ENCODE peak calls at places on chromosomes 4 and X, in five cellular contexts. J, P, H, D and R are unnamed samples.

GRCh38 chr4:79364048-79364447 is 38.2 kb upstream of the NAA11 start:
- DNase-seq in J (no peak), P (no peak), H (no peak), D (no peak), R (no peak)

GRCh38 chr4:112288455-112288854 is 2.8 kb upstream of the TIFA start:
- DNase-seq in J (no peak), P (no peak), H (no peak), D (no peak), R (no peak)

GRCh38 chr4:26899991-26900390 is 39.4 kb downstream of the STIM2 start:
- DNase-seq in J (no peak), P (no peak), H (peak), D (no peak), R (no peak)

GRCh38 chr4:182928061-182928460 is 10.9 kb upstream of the DCTD start:
- DNase-seq in J (no peak), P (no peak), H (peak), D (no peak), R (no peak)

GRCh38 chr4:117491531-117491930 is 406.2 kb upstream of the TRAM1L1 start:
- DNase-seq in J (no peak), P (no peak), H (no peak), D (no peak), R (no peak)

GRCh38 chrX:74449937-74450330 is 28.6 kb downstream of the SLC16A2 start:
- DNase-seq in J (no peak), P (no peak), H (no peak), D (no peak), R (no peak)

GRCh38 chr4:153151535-153152452 is 52.4 kb upstream of the TRIM2 start:
- DNase-seq in J (peak), P (no peak), H (no peak), D (no peak), R (peak)

GRCh38 chr4:25903905-25904747 is 9.9 kb upstream of the SMIM20 start:
- DNase-seq in J (no peak), P (no peak), H (no peak), D (no peak), R (no peak)

GRCh38 chrX:132092439-132093065 is 35.3 kb downstream of the FRMD7 start:
- DNase-seq in J (peak), P (peak), H (peak), D (peak), R (peak)

GRCh38 chr4:140156529-140157171 is 2.7 kb upstream of the MAML3 start:
- DNase-seq in J (no peak), P (peak), H (no peak), D (no peak), R (no peak)

GRCh38 chr4:88456757-88457306 is at the start of gene HERC5:
- DNase-seq in J (peak), P (peak), H (peak), D (peak), R (peak)

GRCh38 chrX:111244238-111244750 is 26.0 kb downstream of the CAPN6 start:
- DNase-seq in J (peak), P (no peak), H (peak), D (peak), R (peak)

GRCh38 chrX:13272426-13272825 is 47.4 kb downstream of the ATXN3L start:
- DNase-seq in J (no peak), P (no peak), H (no peak), D (no peak), R (no peak)

GRCh38 chrX:46561931-46562721 is 11.4 kb upstream of the CHST7 start:
- DNase-seq in J (no peak), P (peak), H (no peak), D (no peak), R (no peak)

GRCh38 chr4:41215155-41215554 is 813 bp upstream of the APBB2 start:
- DNase-seq in J (no peak), P (no peak), H (no peak), D (no peak), R (peak)

GRCh38 chr4:174222266-174222872 is 61.1 kb downstream of the FBXO8 start:
- DNase-seq in J (peak), P (no peak), H (peak), D (peak), R (no peak)

GRCh38 chr4:16136321-16136720 is 52.5 kb upstream of the PROM1 start:
- DNase-seq in J (no peak), P (no peak), H (no peak), D (no peak), R (no peak)

GRCh38 chr4:8762951-8763735 is 108.5 kb downstream of the HMX1 start:
- DNase-seq in J (no peak), P (no peak), H (no peak), D (no peak), R (no peak)

GRCh38 chrX:47358387-47359065 is 11.9 kb upstream of the ZNF157 start:
- DNase-seq in J (no peak), P (no peak), H (no peak), D (no peak), R (no peak)

GRCh38 chrX:18927558-18927957 is 56.4 kb downstream of the PHKA2 start:
- DNase-seq in J (no peak), P (no peak), H (no peak), D (no peak), R (no peak)

GRCh38 chrX:11597479-11597878 is 68.2 kb downstream of the ARHGAP6 start:
- DNase-seq in J (no peak), P (no peak), H (no peak), D (no peak), R (no peak)

GRCh38 chr4:10701702-10702460 is 17.3 kb upstream of the CLNK start:
- DNase-seq in J (no peak), P (no peak), H (no peak), D (no peak), R (no peak)

GRCh38 chr4:8392591-8393190 is 47.8 kb downstream of the ACOX3 start:
- DNase-seq in J (no peak), P (no peak), H (no peak), D (no peak), R (no peak)

GRCh38 chrX:17738737-17739535 is 1.6 kb downstream of the SCML1 start:
- DNase-seq in J (no peak), P (peak), H (no peak), D (no peak), R (no peak)

GRCh38 chrX:65688403-65688881 is 21.0 kb downstream of the MSN start:
- DNase-seq in J (no peak), P (peak), H (no peak), D (no peak), R (no peak)

GRCh38 chrX:13903405-13903804 is 86.5 kb upstream of the GPM6B start:
- DNase-seq in J (no peak), P (no peak), H (no peak), D (no peak), R (no peak)

GRCh38 chr4:125316781-125317525 is 2.2 kb downstream of the FAT4 start:
- DNase-seq in J (no peak), P (no peak), H (no peak), D (no peak), R (peak)

GRCh38 chr4:64584981-64585557 is 175.8 kb upstream of the TECRL start:
- DNase-seq in J (peak), P (no peak), H (peak), D (peak), R (peak)

GRCh38 chrX:42143866-42144592 is 220.7 kb upstream of the CASK start:
- DNase-seq in J (peak), P (no peak), H (peak), D (no peak), R (no peak)

GRCh38 chr4:150389896-150390530 is 191.9 kb upstream of the MAB21L2 start:
- DNase-seq in J (no peak), P (no peak), H (no peak), D (no peak), R (no peak)

GRCh38 chr4:150394046-150394445 is 187.9 kb upstream of the MAB21L2 start:
- DNase-seq in J (no peak), P (no peak), H (no peak), D (no peak), R (no peak)

GRCh38 chr4:150387983-150388382 is 194.0 kb upstream of the MAB21L2 start:
- DNase-seq in J (no peak), P (no peak), H (no peak), D (no peak), R (no peak)

GRCh38 chr4:150391052-150391451 is 190.9 kb upstream of the MAB21L2 start:
- DNase-seq in J (no peak), P (no peak), H (no peak), D (no peak), R (no peak)

GRCh38 chr4:150390531-150390910 is 191.4 kb upstream of the MAB21L2 start:
- DNase-seq in J (no peak), P (no peak), H (no peak), D (no peak), R (no peak)
- TF ChIP-seq FOXM1 in J (no peak), P (no peak), H (no peak), D (no peak), R (no peak)

DNA sequence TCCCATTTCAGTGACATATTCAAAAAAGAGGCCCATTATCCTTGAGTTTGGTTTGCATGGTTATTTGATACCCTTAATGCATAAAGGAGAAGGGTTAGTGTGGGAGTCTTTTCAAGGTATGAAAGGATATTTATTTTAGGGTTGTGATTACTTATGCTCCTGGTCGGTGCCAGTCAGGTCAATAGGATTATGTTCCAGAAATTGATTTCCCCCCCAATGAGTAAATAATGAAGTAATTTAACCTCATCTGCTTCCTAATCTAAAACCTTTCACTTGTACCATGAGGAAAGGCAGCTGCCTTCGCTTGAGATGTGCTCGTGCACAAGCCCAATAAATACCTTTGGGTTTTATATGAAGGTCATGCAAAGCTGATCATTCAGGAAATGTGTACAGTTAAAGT is 55.0 kb upstream of the NR0B1 start:
- DNase-seq in J (no peak), P (no peak), H (no peak), D (no peak), R (no peak)
- TF ChIP-seq FOXM1 in J (no peak), P (no peak), H (no peak), D (no peak), R (no peak)

DNA sequence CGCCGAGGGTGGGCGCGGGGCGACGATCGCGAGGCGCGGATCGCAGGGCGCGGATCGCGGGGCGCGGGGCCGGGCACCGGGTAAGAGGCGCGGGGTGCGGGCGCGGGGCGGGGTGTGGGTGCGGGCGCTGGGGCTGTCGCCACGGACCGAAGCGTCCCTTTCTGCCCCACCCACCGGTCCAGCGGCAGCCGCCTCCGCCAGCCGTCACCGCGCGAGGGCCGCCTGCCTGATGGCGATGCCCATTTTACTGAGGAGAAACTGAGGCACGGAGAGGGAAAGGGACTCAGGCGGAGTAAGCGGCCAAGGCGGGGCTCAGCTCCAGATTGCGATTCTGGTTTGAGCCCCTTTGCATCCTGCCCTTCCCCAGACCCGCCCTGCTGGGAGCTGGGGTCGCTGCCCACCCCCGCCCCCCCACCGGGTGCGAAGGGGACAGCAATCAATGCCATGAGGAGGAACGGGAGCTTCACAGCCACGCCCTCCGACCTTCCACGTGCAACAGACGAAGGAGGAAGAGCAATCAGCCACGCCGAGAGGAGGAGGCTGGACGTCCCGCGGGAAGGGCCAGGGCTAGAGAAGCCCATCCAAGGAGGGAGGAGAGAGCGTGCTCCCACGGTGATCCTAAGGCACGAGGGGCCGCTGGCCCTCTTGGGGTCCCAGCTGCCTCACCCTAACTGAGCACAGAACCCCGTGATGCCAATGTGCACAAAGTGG is 10.9 kb upstream of the MAN2B2 start:
- DNase-seq in J (no peak), P (no peak), H (no peak), D (no peak), R (no peak)
- TF ChIP-seq FOXM1 in J (no peak), P (no peak), H (no peak), D (no peak), R (no peak)

DNA sequence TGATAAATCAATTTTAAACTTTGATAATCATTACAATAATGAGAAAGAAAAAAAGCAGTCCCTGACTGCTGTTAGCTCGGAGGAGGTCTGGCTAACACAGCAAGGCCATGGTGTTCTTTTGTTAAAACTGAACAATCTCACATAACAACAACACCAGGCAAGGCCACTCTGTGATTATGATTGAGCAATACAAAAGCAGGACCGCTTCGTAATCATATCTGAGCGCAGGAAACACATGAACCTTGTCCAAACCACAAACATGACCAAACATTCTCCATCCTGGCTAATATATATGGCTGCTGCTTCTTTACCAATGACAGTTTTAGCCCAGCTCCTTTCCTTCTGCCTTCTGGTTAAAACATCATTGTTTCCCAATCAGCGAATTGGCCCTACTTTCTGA is 76.8 kb upstream of the DDX53 start:
- DNase-seq in J (no peak), P (no peak), H (no peak), D (no peak), R (no peak)
- TF ChIP-seq FOXM1 in J (no peak), P (no peak), H (no peak), D (no peak), R (no peak)

GRCh38 chr4:77076889-77077635 is 1.3 kb upstream of the CCNI start:
- DNase-seq in J (no peak), P (no peak), H (no peak), D (no peak), R (no peak)

GRCh38 chr4:77075869-77076801 is at the start of gene CCNI:
- DNase-seq in J (peak), P (peak), H (peak), D (peak), R (peak)

GRCh38 chr4:77073981-77074865 is 1.6 kb downstream of the CCNI start:
- DNase-seq in J (no peak), P (no peak), H (peak), D (no peak), R (peak)

GRCh38 chr4:77073106-77073858 is 2.5 kb downstream of the CCNI start:
- DNase-seq in J (no peak), P (no peak), H (no peak), D (no peak), R (no peak)

DNA sequence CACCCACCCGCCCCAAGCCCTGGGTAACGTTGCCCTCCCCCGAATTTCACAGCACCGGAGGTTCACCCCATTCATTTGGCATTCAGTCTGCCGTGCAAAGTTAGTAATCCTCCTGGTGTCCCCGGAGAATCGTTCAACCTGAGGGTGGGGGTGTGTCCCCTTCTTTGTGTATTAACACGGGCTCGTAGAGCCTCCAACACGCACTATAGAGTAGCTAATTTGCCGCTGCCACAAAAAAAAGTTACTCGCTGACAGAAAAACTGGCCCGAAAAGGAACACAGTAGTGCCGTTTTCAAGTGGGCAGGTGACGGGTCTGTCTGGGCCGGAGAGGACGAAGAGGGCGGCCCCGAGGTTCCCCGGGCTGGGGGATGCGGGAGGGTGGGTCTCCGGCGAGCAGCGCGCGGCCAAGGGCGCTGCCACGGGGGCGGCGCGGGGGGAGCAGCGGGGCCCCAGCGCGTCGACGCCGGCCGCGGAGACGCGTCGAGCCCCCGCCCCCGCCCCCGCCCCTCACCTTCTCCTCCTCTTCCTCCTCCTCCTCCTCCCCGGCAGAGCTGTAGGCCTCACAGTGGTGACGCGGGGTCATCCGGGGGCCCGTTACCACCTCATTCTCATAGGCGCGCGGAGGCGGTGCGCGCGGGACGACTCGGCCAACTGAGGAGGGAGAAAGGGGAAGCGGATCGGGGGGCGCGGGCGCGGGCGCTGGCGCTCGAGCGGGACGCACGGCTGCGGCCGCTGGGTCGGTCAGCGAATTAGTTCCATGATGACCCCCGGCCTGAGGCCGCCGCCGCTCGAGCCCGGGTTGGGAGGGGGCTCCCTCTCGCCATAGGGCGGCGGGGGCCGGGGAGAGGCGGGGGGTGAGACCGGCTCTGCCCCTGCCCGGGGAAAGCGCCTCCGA is 581 bp downstream of the CCNI start:
- DNase-seq in J (peak), P (no peak), H (peak), D (peak), R (peak)
- TF ChIP-seq FOXM1 in J (no peak), P (no peak), H (no peak), D (no peak), R (no peak)

DNA sequence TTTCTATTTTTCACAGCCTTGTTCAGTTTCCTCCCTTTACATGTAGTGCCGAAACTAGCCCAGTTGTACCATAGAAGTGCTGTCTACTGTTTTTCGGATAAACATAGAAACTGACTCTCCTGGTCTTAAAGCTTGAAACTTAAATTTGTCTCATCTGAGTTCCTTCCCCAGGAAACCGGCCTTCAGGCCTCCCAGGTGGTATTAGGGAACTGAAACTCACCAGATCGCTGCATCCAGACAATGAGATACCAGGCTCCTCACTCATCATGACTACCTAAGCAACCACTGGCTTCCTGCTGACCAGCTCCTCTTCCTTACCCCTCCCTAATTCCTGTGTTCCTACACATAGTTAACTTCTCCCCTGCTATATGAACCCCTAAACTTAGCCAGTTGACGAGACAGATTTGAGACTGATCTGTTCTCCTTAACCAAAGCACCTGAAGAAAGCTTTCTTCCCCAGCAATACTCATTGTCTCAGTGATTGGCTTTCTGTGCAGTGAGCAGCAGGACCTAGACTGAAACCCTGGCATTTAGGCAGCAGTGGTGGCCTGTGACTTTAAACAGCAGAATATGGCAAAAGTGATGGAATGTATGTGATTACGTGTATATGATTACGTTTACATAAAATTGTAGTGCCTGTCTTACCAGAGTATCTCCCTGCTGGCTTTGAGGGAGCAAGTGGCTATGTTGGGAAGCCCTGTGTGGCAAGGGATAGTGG is 959.1 kb upstream of the LCORL start:
- DNase-seq in J (no peak), P (peak), H (no peak), D (no peak), R (no peak)
- TF ChIP-seq FOXM1 in J (no peak), P (no peak), H (no peak), D (no peak), R (no peak)

DNA sequence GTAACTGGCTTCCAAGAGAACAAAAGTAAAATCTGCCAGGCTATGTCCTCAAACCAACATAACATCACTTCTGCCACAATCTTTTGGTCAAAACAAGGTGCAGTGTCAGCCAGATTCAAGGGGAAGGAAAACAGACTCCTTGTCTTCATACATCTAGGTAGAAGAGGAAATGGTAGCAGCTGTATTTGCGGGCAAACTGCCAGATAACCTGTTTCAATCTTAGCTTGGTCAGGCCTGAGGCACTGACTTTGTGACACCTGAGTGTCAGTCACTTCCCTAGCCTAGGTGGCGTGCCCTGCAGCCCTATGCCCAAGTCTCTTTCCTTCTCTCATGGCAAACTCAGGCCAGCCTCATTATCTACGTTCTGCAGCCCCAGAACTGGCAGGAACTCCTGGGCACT is 146.2 kb upstream of the JADE1 start:
- DNase-seq in J (no peak), P (peak), H (no peak), D (no peak), R (no peak)
- TF ChIP-seq FOXM1 in J (no peak), P (no peak), H (no peak), D (no peak), R (no peak)

GRCh38 chr4:159175165-159175988 is 72.5 kb downstream of the RAPGEF2 start:
- DNase-seq in J (peak), P (peak), H (peak), D (peak), R (peak)
- TF ChIP-seq FOXM1 in J (no peak), P (peak), H (no peak), D (no peak), R (no peak)